ENCODE peak calls at places on chromosomes 3 and 15, in seven cellular contexts. O is activated naive CD4-positive, alpha-beta T cell; J is astrocyte of the spinal cord; Z is stimulated activated naive CD4-positive, alpha-beta T cell treated with Interleukin-2 at 50 U/mL for 16 hours; L is NCI-H2081; K is HEK293T; X is Caki2. A is an unnamed sample.

GRCh38 chr3:64627471-64628321 is 60.1 kb downstream of the ADAMTS9 start:
- DNase-seq in O (no peak), J (no peak), Z (no peak), L (no peak), K (no peak), X (peak; percentile 81), A (no peak)

GRCh38 chr3:32453346-32453745 is 49.3 kb downstream of the CMTM6 start:
- DNase-seq in O (no peak), J (peak; percentile 80), Z (no peak), L (no peak), K (no peak), X (no peak), A (no peak)

GRCh38 chr15:32803631-32804030 is 85.8 kb downstream of the GREM1 start:
- DNase-seq in O (no peak), J (no peak), Z (no peak), L (no peak), K (no peak), X (no peak), A (no peak)

GRCh38 chr3:59247402-59247841 is 197.6 kb upstream of the CFAP20DC start:
- DNase-seq in O (no peak), J (no peak), Z (no peak), L (no peak), K (no peak), X (peak; percentile 73), A (no peak)

GRCh38 chr3:16653712-16654111 is 48.5 kb upstream of the DAZL start:
- DNase-seq in O (no peak), J (no peak), Z (no peak), L (no peak), K (no peak), X (no peak), A (no peak)

GRCh38 chr3:154132777-154133375 is 11.7 kb downstream of the ARHGEF26 start:
- DNase-seq in O (no peak), J (no peak), Z (no peak), L (peak; percentile 35), K (peak; percentile 52), X (no peak), A (no peak)

GRCh38 chr3:97515076-97515475 is 249.5 kb upstream of the ARL6 start:
- DNase-seq in O (no peak), J (no peak), Z (no peak), L (peak; percentile 31), K (no peak), X (no peak), A (no peak)

GRCh38 chr15:74594455-74594854 is 21.2 kb upstream of the CLK3 start:
- DNase-seq in O (no peak), J (no peak), Z (no peak), L (no peak), K (no peak), X (no peak), A (no peak)

A was measured in cerebellar cortex.